ENCODE peak calls at places on chromosome 14, in ten cellular contexts. K, U, T, N, S, V, H, W, Y and F are unnamed samples.
A peak's percentile ranks its signal among the peaks of the same experiment; 100 is the strongest.

GRCh38 chr14:36655054-36655381 is 6.6 kb upstream of the PAX9 start:
- DNase-seq in K (no peak), U (no peak), T (no peak), N (no peak), S (no peak), V (no peak), H (no peak), W (no peak), Y (no peak), F (no peak)

GRCh38 chr14:90109858-90110257 is 48.1 kb downstream of the KCNK13 start:
- DNase-seq in K (no peak), U (no peak), T (no peak), N (no peak), S (no peak), V (peak; percentile 8), H (peak; percentile 28), W (no peak), Y (no peak), F (no peak)

GRCh38 chr14:91223028-91223783 is 21.3 kb downstream of the GPR68 start:
- DNase-seq in K (no peak), U (no peak), T (no peak), N (no peak), S (no peak), V (no peak), H (no peak), W (no peak), Y (no peak), F (no peak)

GRCh38 chr14:63454863-63455622 is 88.1 kb downstream of the PPP2R5E start:
- DNase-seq in K (peak; percentile 86), U (no peak), T (no peak), N (no peak), S (peak; percentile 49), V (no peak), H (no peak), W (no peak), Y (no peak), F (no peak)

GRCh38 chr14:68074765-68075381 is 255.3 kb downstream of the RAD51B start:
- DNase-seq in K (no peak), U (no peak), T (no peak), N (no peak), S (no peak), V (no peak), H (no peak), W (no peak), Y (no peak), F (no peak)

GRCh38 chr14:77498984-77499527 is 440 bp upstream of the ISM2 start:
- DNase-seq in K (no peak), U (no peak), T (no peak), N (no peak), S (peak; percentile 32), V (no peak), H (peak; percentile 39), W (no peak), Y (no peak), F (no peak)

GRCh38 chr14:90559811-90560492 is 163.1 kb downstream of the CALM1 start:
- DNase-seq in K (peak; percentile 27), U (no peak), T (no peak), N (no peak), S (no peak), V (no peak), H (no peak), W (peak; percentile 7), Y (no peak), F (no peak)

GRCh38 chr14:23930742-23931141 is 22.8 kb upstream of the DHRS4 start:
- DNase-seq in K (no peak), U (no peak), T (no peak), N (no peak), S (peak; percentile 86), V (no peak), H (no peak), W (no peak), Y (no peak), F (no peak)

GRCh38 chr14:77271113-77271710 is at the start of gene NGB:
- DNase-seq in K (no peak), U (no peak), T (no peak), N (no peak), S (no peak), V (no peak), H (no peak), W (no peak), Y (no peak), F (no peak)

GRCh38 chr14:31449136-31449535 is 8.2 kb downstream of the DTD2 start:
- DNase-seq in K (no peak), U (no peak), T (no peak), N (no peak), S (no peak), V (no peak), H (no peak), W (no peak), Y (no peak), F (peak; percentile 6)

GRCh38 chr14:73753887-73754880 is 40.0 kb upstream of the PNMA1 start:
- DNase-seq in K (no peak), U (peak; percentile 29), T (peak; percentile 86), N (no peak), S (peak; percentile 69), V (no peak), H (no peak), W (no peak), Y (peak; percentile 76), F (peak; percentile 57)

GRCh38 chr14:74846968-74847549 is 28.9 kb downstream of the PROX2 start:
- DNase-seq in K (no peak), U (no peak), T (no peak), N (no peak), S (peak; percentile 85), V (no peak), H (no peak), W (no peak), Y (no peak), F (no peak)

GRCh38 chr14:59831121-59831730 is 39.4 kb downstream of the RTN1 start:
- DNase-seq in K (no peak), U (no peak), T (no peak), N (no peak), S (no peak), V (no peak), H (no peak), W (no peak), Y (no peak), F (no peak)

GRCh38 chr14:69860221-69860620 is 19.0 kb upstream of the SMOC1 start:
- DNase-seq in K (no peak), U (no peak), T (no peak), N (no peak), S (no peak), V (no peak), H (no peak), W (no peak), Y (no peak), F (no peak)

GRCh38 chr14:21070083-21070609 is at the start of gene ARHGEF40:
- DNase-seq in K (no peak), U (peak; percentile 76), T (no peak), N (peak; percentile 89), S (peak; percentile 79), V (peak; percentile 59), H (peak; percentile 65), W (peak; percentile 75), Y (peak; percentile 87), F (peak; percentile 8)

GRCh38 chr14:73662439-73663056 is 17.8 kb downstream of the DNAL1 start:
- DNase-seq in K (no peak), U (no peak), T (no peak), N (no peak), S (peak; percentile 96), V (no peak), H (peak; percentile 32), W (no peak), Y (no peak), F (peak; percentile 52)

GRCh38 chr14:93619176-93619793 is 169.0 kb downstream of the PRIMA1 start:
- DNase-seq in K (peak; percentile 52), U (peak; percentile 42), T (no peak), N (no peak), S (peak; percentile 69), V (peak; percentile 12), H (peak; percentile 40), W (peak; percentile 39), Y (no peak), F (peak; percentile 43)

GRCh38 chr14:95431199-95432145 is 85.0 kb downstream of the SYNE3 start:
- DNase-seq in K (no peak), U (no peak), T (no peak), N (peak; percentile 65), S (peak; percentile 50), V (peak; percentile 40), H (peak; percentile 49), W (no peak), Y (no peak), F (peak; percentile 27)

GRCh38 chr14:98293527-98293926 is 978.5 kb downstream of the BCL11B start:
- DNase-seq in K (no peak), U (no peak), T (no peak), N (peak; percentile 51), S (no peak), V (no peak), H (no peak), W (no peak), Y (no peak), F (no peak)

GRCh38 chr14:54669759-54670630 is 103.1 kb downstream of the SAMD4A start:
- DNase-seq in K (no peak), U (no peak), T (no peak), N (peak; percentile 76), S (peak; percentile 88), V (no peak), H (no peak), W (no peak), Y (no peak), F (no peak)

GRCh38 chr14:69055125-69055524 is 76.0 kb upstream of the ACTN1 start:
- DNase-seq in K (no peak), U (peak; percentile 43), T (no peak), N (no peak), S (peak; percentile 47), V (no peak), H (no peak), W (no peak), Y (no peak), F (peak; percentile 88)

GRCh38 chr14:84825481-84825880 is 704.5 kb upstream of the FLRT2 start:
- DNase-seq in K (no peak), U (no peak), T (no peak), N (no peak), S (peak; percentile 27), V (no peak), H (no peak), W (no peak), Y (no peak), F (no peak)

GRCh38 chr14:23185046-23185445 is 1.6 kb upstream of the SLC7A8 start:
- DNase-seq in K (no peak), U (no peak), T (no peak), N (no peak), S (peak; percentile 64), V (no peak), H (no peak), W (no peak), Y (no peak), F (peak; percentile 74)

GRCh38 chr14:104692261-104692938 is 3.0 kb downstream of the INF2 start:
- DNase-seq in K (no peak), U (no peak), T (no peak), N (no peak), S (no peak), V (no peak), H (no peak), W (no peak), Y (peak; percentile 53), F (no peak)

GRCh38 chr14:53399057-53399456 is 245.9 kb upstream of the DDHD1 start:
- DNase-seq in K (no peak), U (no peak), T (no peak), N (no peak), S (peak; percentile 42), V (no peak), H (peak; percentile 13), W (no peak), Y (no peak), F (peak; percentile 23)

GRCh38 chr14:73610692-73611091 is 1.6 kb upstream of the ACOT6 start:
- DNase-seq in K (no peak), U (no peak), T (no peak), N (no peak), S (peak; percentile 6), V (no peak), H (no peak), W (no peak), Y (no peak), F (peak; percentile 53)

GRCh38 chr14:25116607-25117006 is 66.7 kb upstream of the STXBP6 start:
- DNase-seq in K (no peak), U (no peak), T (no peak), N (no peak), S (peak; percentile 56), V (no peak), H (no peak), W (no peak), Y (no peak), F (no peak)

GRCh38 chr14:34187061-34187460 is 236.2 kb upstream of the EGLN3 start:
- DNase-seq in K (no peak), U (no peak), T (no peak), N (no peak), S (no peak), V (no peak), H (no peak), W (no peak), Y (no peak), F (no peak)